ENCODE peak calls at places on chromosome 22, in six cellular contexts. C is tibial nerve; W is mesenchymal stem cell; U is body of pancreas; Q is pancreas; M is CD4-positive, alpha-beta memory T cell. B is an unnamed sample. For H3K27me3 and H3K36me3, the result is how much of the 10 kb centered on the place peaks cover.

GRCh38 chr22:36544107-36544620 is 15.2 kb upstream of the EIF3D start:
- DNase-seq in C (no peak), Q (no peak), W (peak), M (no peak), U (no peak), B (no peak)

GRCh38 chr22:23478175-23478574 is 101.9 kb downstream of the IGLL1 start:
- DNase-seq in W (peak), C (no peak), Q (no peak), U (no peak), M (no peak), B (no peak)

GRCh38 chr22:25495286-25495685 is 69.2 kb upstream of the GRK3 start:
- DNase-seq in C (no peak), Q (no peak), W (peak), M (no peak), U (no peak), B (no peak)

GRCh38 chr22:30702856-30703255 is 8.2 kb downstream of the OSBP2 start:
- DNase-seq in M (no peak), W (no peak), Q (no peak), U (no peak), C (no peak), B (no peak)

GRCh38 chr22:47213571-47214230 is 451.3 kb downstream of the TBC1D22A start:
- DNase-seq in C (no peak), U (no peak), Q (no peak), M (peak), W (no peak), B (no peak)

GRCh38 chr22:24431309-24432034 is 4.1 kb downstream of the ADORA2A start:
- DNase-seq in M (no peak), Q (no peak), W (no peak), C (no peak), U (no peak), B (no peak)

GRCh38 chr22:43210631-43211515 is 23.9 kb upstream of the TTLL12 start:
- DNase-seq in U (no peak), Q (no peak), M (no peak), W (no peak), C (no peak), B (no peak)

GRCh38 chr22:30188911-30189310 is 57.6 kb downstream of the LIF start:
- DNase-seq in Q (no peak), M (no peak), W (peak), C (no peak), U (no peak), B (no peak)

GRCh38 chr22:17199131-17199731 is 20.0 kb downstream of the ADA2 start:
- DNase-seq in C (no peak), W (peak), Q (peak), M (no peak), U (no peak), B (no peak)

GRCh38 chr22:31089101-31090100 is 8.3 kb downstream of the SMTN start:
- DNase-seq in Q (no peak), M (peak), W (peak), C (no peak), U (peak), B (peak)

GRCh38 chr22:24442352-24442744 is 14.9 kb downstream of the ADORA2A start:
- DNase-seq in U (no peak), M (no peak), W (no peak), C (no peak), Q (no peak), B (no peak)

GRCh38 chr22:27726726-27727449 is 74.7 kb downstream of the MN1 start:
- DNase-seq in U (no peak), Q (no peak), C (no peak), W (peak), M (no peak), B (no peak)

GRCh38 chr22:41539146-41540005 is 4.9 kb downstream of the POLR3H start:
- DNase-seq in M (no peak), W (no peak), C (no peak), Q (no peak), U (no peak), B (no peak)

GRCh38 chr22:44585559-44586121 is 87.6 kb upstream of the RTL6 start:
- DNase-seq in W (no peak), Q (no peak), C (no peak), U (no peak), M (no peak), B (no peak)

GRCh38 chr22:43002198-43002577 is 12.8 kb downstream of the PACSIN2 start:
- DNase-seq in W (peak), U (no peak), C (no peak), Q (no peak), M (no peak), B (no peak)

GRCh38 chr22:42459273-42460040 is 27.3 kb upstream of the NFAM1 start:
- DNase-seq in U (no peak), W (no peak), M (no peak), C (no peak), Q (no peak), B (no peak)

GRCh38 chr22:29336751-29337490 is 21.4 kb upstream of the RASL10A start:
- DNase-seq in M (no peak), Q (no peak), U (no peak), W (no peak), C (no peak), B (no peak)

GRCh38 chr22:41091139-41092022 is 1.0 kb upstream of the EP300 start:
- DNase-seq in U (peak), C (peak), W (peak), M (peak), Q (peak), B (peak)

GRCh38 chr22:30920407-30920806 is 48.2 kb downstream of the MORC2 start:
- DNase-seq in U (peak), M (peak), Q (peak), C (peak), W (peak), B (peak)

GRCh38 chr22:20147286-20147988 is 3.4 kb downstream of the CCDC188 start:
- DNase-seq in U (no peak), W (no peak), Q (no peak), M (no peak), C (no peak), B (no peak)

GRCh38 chr22:27585141-27585540 is 216.4 kb downstream of the MN1 start:
- DNase-seq in W (no peak), U (no peak), Q (no peak), M (no peak), C (no peak), B (no peak)

GRCh38 chr22:20607157-20607907 is 99.9 kb downstream of the MED15 start:
- DNase-seq in Q (no peak), W (no peak), M (no peak), C (no peak), U (no peak), B (no peak)

GRCh38 chr22:31179345-31179744 is 19.4 kb downstream of the RNF185 start:
- DNase-seq in M (no peak), Q (no peak), U (no peak), C (no peak), W (peak), B (no peak)

GRCh38 chr22:19631899-19632670 is 82.2 kb upstream of the SEPTIN5 start:
- DNase-seq in U (no peak), M (no peak), W (peak), C (no peak), Q (no peak), B (no peak)

GRCh38 chr22:47374273-47374771 is 611.9 kb downstream of the TBC1D22A start:
- DNase-seq in W (no peak), C (no peak), U (no peak), M (no peak), Q (no peak), B (no peak)

GRCh38 chr22:47564651-47565050 is 802.2 kb downstream of the TBC1D22A start:
- DNase-seq in Q (no peak), M (no peak), W (no peak), C (no peak), U (no peak), B (no peak)

DNA sequence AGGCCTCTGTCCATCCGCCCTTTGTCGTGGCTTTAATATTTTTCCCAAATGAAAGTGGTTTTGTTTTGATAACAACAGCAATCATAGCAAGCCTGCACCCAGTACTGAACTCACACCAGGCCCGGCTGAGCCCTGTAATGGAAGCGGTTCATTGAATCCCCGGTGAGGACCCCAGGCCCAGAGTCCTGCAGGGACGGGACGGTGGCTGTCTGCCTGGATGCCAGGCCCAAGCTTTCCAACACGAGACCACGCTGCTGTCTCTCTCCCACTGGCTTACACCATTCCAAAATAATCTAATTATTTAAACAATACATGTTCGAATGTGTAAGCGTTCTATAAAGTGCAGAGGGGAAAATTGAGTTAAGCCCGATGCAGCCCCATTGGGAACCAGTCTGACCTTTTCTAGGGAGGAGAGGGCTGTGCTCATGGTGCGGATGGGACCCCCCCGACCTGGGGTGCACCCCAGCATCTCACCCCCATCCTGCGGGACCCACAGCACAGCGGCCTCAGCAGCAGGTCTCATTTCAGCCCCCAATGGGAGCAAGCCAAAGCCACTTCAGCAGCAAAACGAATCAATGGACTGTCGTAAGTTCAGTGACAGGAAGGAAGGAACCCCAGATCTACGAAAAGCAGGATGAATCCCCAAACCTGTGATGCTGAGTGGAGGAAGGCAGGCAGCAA is 1046.9 kb downstream of the BRD1 start:
- DNase-seq in Q (no peak), M (no peak), U (no peak), W (no peak), C (peak), B (no peak)
- H3K27me3 ChIP-seq in Q (under half), M (under half), U (under half), W (under half), C (under half), B (under half)

DNA sequence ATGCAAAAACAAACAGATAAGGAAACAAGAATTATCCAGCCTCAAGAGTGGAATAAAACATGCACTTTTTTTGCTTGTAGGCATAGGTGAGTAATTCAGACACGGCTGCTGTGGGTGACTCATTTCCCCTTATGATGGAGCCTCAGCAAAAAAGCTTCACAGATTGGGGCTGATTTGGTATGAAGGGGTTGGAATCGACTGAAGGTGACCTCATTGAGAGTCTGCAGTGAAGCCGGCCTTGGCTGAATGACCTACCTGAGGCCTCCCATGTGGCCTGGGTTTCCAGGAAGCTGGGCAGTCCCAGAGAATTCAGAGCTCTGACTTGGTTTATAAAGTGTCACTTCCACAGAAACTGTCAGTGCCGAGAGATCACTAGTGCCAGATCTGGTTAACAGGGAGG is 34.2 kb upstream of the VPREB1 start:
- DNase-seq in Q (no peak), M (no peak), C (no peak), W (no peak), U (no peak), B (no peak)
- H3K36me3 ChIP-seq in Q (under half), M (under half), C (under half), W (under half), U (under half), B (under half)

GRCh38 chr22:37824674-37825641 is 1.8 kb downstream of the GALR3 start:
- DNase-seq in M (no peak), U (no peak), W (no peak), Q (no peak), C (no peak), B (no peak)
- H3K4me3 ChIP-seq in M (no peak), U (no peak), W (peak), Q (no peak), C (peak), B (no peak)

DNA sequence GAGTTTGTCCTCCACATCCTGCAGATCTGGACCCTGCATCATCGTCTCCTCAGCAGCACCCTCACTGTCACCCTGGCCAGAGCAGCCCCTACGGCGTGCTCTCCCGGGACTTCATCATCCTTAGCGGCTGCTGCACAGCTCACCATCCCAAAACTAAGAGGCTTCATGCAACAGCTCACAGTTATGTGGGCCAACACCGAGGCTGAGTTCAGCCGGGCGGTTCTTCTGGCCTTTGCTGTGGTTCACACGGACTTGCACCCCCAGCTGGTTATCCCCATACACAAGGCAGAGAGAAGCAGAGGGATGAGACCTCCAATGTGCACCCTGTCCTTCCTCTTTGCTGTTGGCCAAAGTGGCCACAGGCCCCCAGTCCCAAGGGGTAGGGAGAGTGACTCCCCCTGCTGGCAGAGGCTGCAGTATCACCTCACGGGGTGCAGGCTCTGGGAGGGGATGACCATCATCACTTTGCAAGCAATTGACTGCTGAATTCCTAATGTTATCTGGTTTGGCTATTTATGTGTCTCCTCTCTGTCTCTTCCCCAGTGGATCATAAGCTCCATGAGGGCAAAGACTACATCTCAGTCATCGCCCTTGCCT is 276.8 kb downstream of the BRD1 start:
- DNase-seq in W (no peak), Q (no peak), C (no peak), M (no peak), U (no peak), B (no peak)
- H3K27me3 ChIP-seq in W (under half), Q (under half), C (under half), M (under half), U (under half), B (under half)

GRCh38 chr22:38067771-38068360 is 10.7 kb downstream of the PICK1 start:
- DNase-seq in M (no peak), W (no peak), U (no peak), Q (no peak), C (no peak), B (no peak)
- H3K36me3 ChIP-seq in M (under half), W (half or more), U (under half), Q (half or more), C (under half), B (under half)

GRCh38 chr22:45781941-45782340 is 110.3 kb downstream of the ATXN10 start:
- DNase-seq in Q (no peak), C (no peak), W (no peak), M (no peak), U (no peak), B (no peak)

GRCh38 chr22:45783021-45783420 is 111.4 kb downstream of the ATXN10 start:
- DNase-seq in C (no peak), Q (no peak), M (no peak), W (no peak), U (no peak), B (no peak)

GRCh38 chr22:45785458-45785857 is 113.8 kb downstream of the ATXN10 start:
- DNase-seq in Q (peak), C (no peak), U (peak), M (no peak), W (no peak), B (no peak)

GRCh38 chr22:45784357-45785277 is 113.0 kb downstream of the ATXN10 start:
- DNase-seq in U (no peak), C (no peak), W (no peak), Q (no peak), M (no peak), B (no peak)

GRCh38 chr22:45783690-45784089 is 112.1 kb downstream of the ATXN10 start:
- DNase-seq in M (no peak), C (no peak), W (no peak), Q (peak), U (no peak), B (no peak)
- H3K4me3 ChIP-seq in M (no peak), C (no peak), W (no peak), Q (no peak), U (no peak), B (no peak)